ENCODE peak calls at places on chromosomes 5 and 9, in nine cellular contexts. A, M, D, G, W, H, C, U and N are unnamed samples.

GRCh38 chr5:167303582-167303981 is 987.9 kb upstream of the WWC1 start:
- DNase-seq in A (no peak), M (no peak), D (no peak), G (no peak), W (no peak), H (no peak), C (no peak), U (no peak), N (no peak)

GRCh38 chr5:82334856-82335255 is 56.7 kb upstream of the RPS23 start:
- DNase-seq in A (no peak), M (peak; percentile 93), D (no peak), G (no peak), W (peak; percentile 40), H (no peak), C (no peak), U (no peak), N (no peak)

GRCh38 chr5:34790087-34790486 is 48.9 kb upstream of the TTC23L start:
- DNase-seq in A (no peak), M (no peak), D (no peak), G (no peak), W (no peak), H (no peak), C (no peak), U (no peak), N (no peak)

GRCh38 chr9:2126331-2126789 is 111.2 kb downstream of the SMARCA2 start:
- DNase-seq in A (no peak), M (no peak), D (no peak), G (no peak), W (no peak), H (no peak), C (no peak), U (no peak), N (no peak)

GRCh38 chr9:137760426-137760825 is 117.2 kb upstream of the CACNA1B start:
- DNase-seq in A (no peak), M (no peak), D (no peak), G (no peak), W (no peak), H (no peak), C (no peak), U (no peak), N (no peak)

GRCh38 chr5:172502410-172502809 is 48.1 kb upstream of the SH3PXD2B start:
- DNase-seq in A (no peak), M (no peak), D (no peak), G (no peak), W (no peak), H (no peak), C (no peak), U (no peak), N (peak; percentile 0)

GRCh38 chr5:10333154-10334006 is 20.1 kb upstream of the MARCHF6 start:
- DNase-seq in A (no peak), M (no peak), D (peak; percentile 15), G (peak; percentile 57), W (peak; percentile 34), H (peak; percentile 32), C (no peak), U (no peak), N (peak; percentile 18)

GRCh38 chr5:6820851-6821479 is 107.7 kb downstream of the TENT4A start:
- DNase-seq in A (peak; percentile 41), M (no peak), D (peak; percentile 12), G (peak; percentile 78), W (peak; percentile 30), H (peak; percentile 35), C (peak; percentile 42), U (peak; percentile 70), N (peak; percentile 65)

GRCh38 chr5:134541736-134542376 is 16.4 kb downstream of the JADE2 start:
- DNase-seq in A (no peak), M (no peak), D (no peak), G (peak; percentile 79), W (no peak), H (peak; percentile 43), C (no peak), U (no peak), N (peak; percentile 75)

GRCh38 chr5:134003957-134004625 is 684 bp downstream of the VDAC1 start:
- DNase-seq in A (no peak), M (no peak), D (peak; percentile 51), G (no peak), W (peak; percentile 67), H (peak; percentile 39), C (peak; percentile 51), U (peak; percentile 39), N (no peak)

GRCh38 chr5:141272906-141273305 is 27.7 kb downstream of the PCDHB15 start:
- DNase-seq in A (no peak), M (no peak), D (no peak), G (no peak), W (no peak), H (no peak), C (no peak), U (no peak), N (no peak)

GRCh38 chr5:172418847-172419810 is 35.2 kb downstream of the SH3PXD2B start:
- DNase-seq in A (no peak), M (no peak), D (no peak), G (no peak), W (no peak), H (no peak), C (no peak), U (no peak), N (no peak)

GRCh38 chr9:74666625-74667316 is 169.6 kb downstream of the RORB start:
- DNase-seq in A (no peak), M (no peak), D (no peak), G (no peak), W (no peak), H (no peak), C (no peak), U (no peak), N (no peak)

GRCh38 chr9:14096182-14096922 is 217.6 kb downstream of the NFIB start:
- DNase-seq in A (no peak), M (no peak), D (peak; percentile 32), G (peak; percentile 44), W (peak; percentile 10), H (peak; percentile 77), C (no peak), U (peak; percentile 34), N (no peak)